ENCODE peak calls at places on chromosomes 4 and X, in five cellular contexts. One of them, this sample, is unnamed.

GRCh38 chrX:48752498-48752897 is 9.0 kb upstream of the GLOD5 start:
- DNase-seq in BE2C: no peak
- DNase-seq in chondrocyte: no peak
- DNase-seq in astrocyte of the cerebellum: no peak
- DNase-seq in GM12865: no peak
- DNase-seq in this sample: no peak

GRCh38 chr4:139229534-139230039 is 50.4 kb downstream of the MGARP start:
- DNase-seq in astrocyte of the cerebellum: peak
- DNase-seq in chondrocyte: no peak
- DNase-seq in GM12865: peak
- DNase-seq in BE2C: no peak
- DNase-seq in this sample: peak

GRCh38 chr4:107863416-107863815 is 38.7 kb downstream of the SGMS2 start:
- DNase-seq in astrocyte of the cerebellum: no peak
- DNase-seq in GM12865: no peak
- DNase-seq in BE2C: no peak
- DNase-seq in chondrocyte: no peak
- DNase-seq in this sample: no peak

GRCh38 chr4:75087865-75088264 is 154.9 kb downstream of the PARM1 start:
- DNase-seq in astrocyte of the cerebellum: no peak
- DNase-seq in GM12865: peak
- DNase-seq in BE2C: no peak
- DNase-seq in chondrocyte: no peak
- DNase-seq in this sample: no peak

GRCh38 chr4:111945014-111945413 is 200.2 kb upstream of the FAM241A start:
- DNase-seq in chondrocyte: no peak
- DNase-seq in GM12865: no peak
- DNase-seq in BE2C: no peak
- DNase-seq in astrocyte of the cerebellum: no peak
- DNase-seq in this sample: no peak

GRCh38 chr4:3820806-3821579 is 54.8 kb downstream of the ADRA2C start:
- DNase-seq in GM12865: no peak
- DNase-seq in chondrocyte: peak
- DNase-seq in BE2C: no peak
- DNase-seq in astrocyte of the cerebellum: no peak
- DNase-seq in this sample: no peak

GRCh38 chrX:112785323-112785722 is 55.3 kb downstream of the AMOT start:
- DNase-seq in astrocyte of the cerebellum: no peak
- DNase-seq in BE2C: no peak
- DNase-seq in GM12865: no peak
- DNase-seq in chondrocyte: no peak
- DNase-seq in this sample: no peak

GRCh38 chr4:77800077-77800476 is 19.1 kb downstream of the CNOT6L start:
- DNase-seq in GM12865: no peak
- DNase-seq in chondrocyte: no peak
- DNase-seq in BE2C: no peak
- DNase-seq in astrocyte of the cerebellum: no peak
- DNase-seq in this sample: no peak

GRCh38 chr4:76950846-76951321 is 1.3 kb downstream of the SEPTIN11 start:
- DNase-seq in chondrocyte: no peak
- DNase-seq in GM12865: peak
- DNase-seq in BE2C: peak
- DNase-seq in astrocyte of the cerebellum: no peak
- DNase-seq in this sample: no peak

GRCh38 chr4:183455431-183456145 is 11.2 kb downstream of the CDKN2AIP start:
- DNase-seq in GM12865: no peak
- DNase-seq in chondrocyte: no peak
- DNase-seq in BE2C: no peak
- DNase-seq in astrocyte of the cerebellum: no peak
- DNase-seq in this sample: no peak

GRCh38 chr4:41579043-41579442 is 41.1 kb downstream of the LIMCH1 start:
- DNase-seq in BE2C: no peak
- DNase-seq in chondrocyte: no peak
- DNase-seq in GM12865: no peak
- DNase-seq in astrocyte of the cerebellum: no peak
- DNase-seq in this sample: no peak

GRCh38 chrX:153669901-153670731 is 3.5 kb downstream of the PNCK start:
- DNase-seq in astrocyte of the cerebellum: no peak
- DNase-seq in BE2C: no peak
- DNase-seq in GM12865: no peak
- DNase-seq in chondrocyte: peak
- DNase-seq in this sample: no peak

DNA sequence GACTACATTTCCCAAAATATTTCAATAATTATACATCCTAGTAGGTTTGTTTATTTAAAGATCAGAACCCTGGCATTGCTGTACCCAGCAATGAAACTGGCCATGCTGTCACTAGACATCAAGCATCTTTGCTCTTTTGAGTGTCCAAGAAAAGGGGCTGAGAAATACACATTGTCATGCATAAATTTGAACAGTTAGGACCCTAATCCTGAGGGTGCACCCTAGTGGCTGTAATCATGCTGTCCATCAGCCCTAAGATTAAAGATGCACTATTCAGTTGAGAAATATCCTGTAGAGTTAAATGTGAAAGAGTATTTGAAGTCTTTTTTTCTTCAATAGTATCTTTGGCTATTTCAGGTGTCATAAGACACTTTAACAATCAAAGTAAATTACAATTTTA is 108.8 kb downstream of the NFKB1 start:
- DNase-seq in GM12865: peak
- DNase-seq in astrocyte of the cerebellum: no peak
- DNase-seq in chondrocyte: no peak
- DNase-seq in BE2C: no peak
- DNase-seq in this sample: no peak
- TF ChIP-seq CTCF in GM12865: peak
- TF ChIP-seq CTCF in astrocyte of the cerebellum: peak
- TF ChIP-seq CTCF in chondrocyte: peak
- TF ChIP-seq CTCF in BE2C: peak
- TF ChIP-seq CTCF in this sample: peak

DNA sequence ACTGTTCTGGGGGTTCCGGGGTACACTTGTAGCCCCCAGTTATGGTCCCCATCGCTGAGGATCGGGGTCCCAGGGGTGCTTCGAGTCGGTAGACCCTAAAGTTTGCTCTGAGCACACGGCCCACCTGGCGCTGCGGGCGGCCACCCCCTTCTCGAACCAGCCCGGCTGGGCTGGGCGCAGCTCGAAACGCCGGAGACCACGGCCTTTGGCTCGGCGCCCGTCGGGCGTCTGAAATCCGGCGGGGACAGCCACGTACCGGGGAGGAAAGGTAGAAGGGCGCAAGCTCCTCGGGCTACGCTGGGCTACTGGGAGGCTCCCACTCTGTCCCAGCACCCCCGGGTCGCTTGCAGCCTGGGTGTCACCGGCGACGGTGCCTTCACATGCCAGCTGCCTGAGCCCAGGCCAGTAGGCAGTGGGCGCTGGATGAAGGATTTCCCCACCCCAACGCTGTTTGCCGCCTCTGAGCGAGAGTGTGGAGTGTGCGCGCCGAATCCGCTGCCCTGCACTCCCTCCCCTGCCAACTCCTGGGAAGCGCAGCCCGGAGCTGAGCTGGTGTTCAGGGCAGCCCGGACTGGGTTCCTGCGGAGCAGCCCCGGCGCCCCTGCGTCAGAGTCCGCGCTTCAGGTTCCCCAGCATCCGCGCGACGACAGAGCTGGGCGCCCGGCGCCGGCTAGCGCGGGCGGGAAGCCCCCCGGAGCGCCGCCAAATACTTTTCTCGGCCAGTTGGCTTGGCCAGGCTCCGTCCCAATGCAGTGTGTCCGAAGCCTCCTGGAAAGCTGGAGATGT is 637 bp downstream of the MAMLD1 start:
- DNase-seq in GM12865: no peak
- DNase-seq in astrocyte of the cerebellum: no peak
- DNase-seq in chondrocyte: peak
- DNase-seq in BE2C: no peak
- DNase-seq in this sample: no peak
- TF ChIP-seq CTCF in GM12865: no peak
- TF ChIP-seq CTCF in astrocyte of the cerebellum: peak
- TF ChIP-seq CTCF in chondrocyte: peak
- TF ChIP-seq CTCF in BE2C: no peak
- TF ChIP-seq CTCF in this sample: no peak

DNA sequence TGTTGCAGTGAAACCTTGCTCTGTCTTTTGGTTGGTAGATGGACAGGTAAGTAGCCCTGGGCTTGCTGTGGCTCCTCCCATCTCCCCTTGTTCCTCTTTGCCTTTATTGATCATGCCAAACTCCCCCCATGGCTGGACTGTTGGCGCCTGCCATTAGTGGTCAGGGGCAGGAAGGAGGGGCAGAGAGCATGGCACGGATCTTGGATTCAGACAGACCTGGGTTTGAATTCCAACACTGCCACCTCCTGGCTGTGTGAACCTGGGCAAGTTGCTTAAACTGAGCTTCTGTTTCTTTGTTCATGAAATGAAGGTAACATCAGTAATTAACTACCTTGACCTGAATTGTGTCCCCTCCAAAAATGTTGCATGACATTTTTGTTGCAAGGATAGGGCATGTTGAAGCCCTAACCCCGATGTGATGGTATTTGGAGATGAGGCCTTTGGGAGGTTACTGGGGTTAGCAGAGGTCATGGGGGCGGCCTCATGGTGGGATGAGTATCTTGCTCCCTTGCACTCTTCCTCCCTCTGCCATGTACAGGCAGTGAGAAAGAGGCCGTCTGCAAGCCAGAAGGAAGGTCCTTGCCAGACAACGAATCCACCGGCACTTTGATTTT is 6.0 kb downstream of the SLC2A9 start:
- DNase-seq in GM12865: peak
- DNase-seq in chondrocyte: no peak
- DNase-seq in BE2C: peak
- DNase-seq in astrocyte of the cerebellum: no peak
- DNase-seq in this sample: no peak
- TF ChIP-seq CTCF in GM12865: peak
- TF ChIP-seq CTCF in chondrocyte: peak
- TF ChIP-seq CTCF in BE2C: peak
- TF ChIP-seq CTCF in astrocyte of the cerebellum: peak
- TF ChIP-seq CTCF in this sample: peak

GRCh38 chr4:1345905-1346780 is 865 bp upstream of the UVSSA start:
- DNase-seq in GM12865: peak
- DNase-seq in BE2C: peak
- DNase-seq in astrocyte of the cerebellum: no peak
- DNase-seq in chondrocyte: no peak
- DNase-seq in this sample: no peak
- TF ChIP-seq CTCF in GM12865: no peak
- TF ChIP-seq CTCF in BE2C: peak
- TF ChIP-seq CTCF in astrocyte of the cerebellum: no peak
- TF ChIP-seq CTCF in chondrocyte: peak
- TF ChIP-seq CTCF in this sample: peak

GRCh38 chr4:186726440-186727148 is 2.9 kb upstream of the FAT1 start:
- DNase-seq in chondrocyte: no peak
- DNase-seq in GM12865: no peak
- DNase-seq in astrocyte of the cerebellum: peak
- DNase-seq in BE2C: peak
- DNase-seq in this sample: no peak

GRCh38 chr4:186729856-186730255 is 6.2 kb upstream of the FAT1 start:
- DNase-seq in BE2C: no peak
- DNase-seq in chondrocyte: no peak
- DNase-seq in astrocyte of the cerebellum: no peak
- DNase-seq in GM12865: no peak
- DNase-seq in this sample: no peak

GRCh38 chr4:186727149-186727976 is 3.7 kb upstream of the FAT1 start:
- DNase-seq in BE2C: no peak
- DNase-seq in astrocyte of the cerebellum: peak
- DNase-seq in chondrocyte: no peak
- DNase-seq in GM12865: no peak
- DNase-seq in this sample: no peak

GRCh38 chr4:186728631-186729271 is 5.1 kb upstream of the FAT1 start:
- DNase-seq in astrocyte of the cerebellum: no peak
- DNase-seq in GM12865: no peak
- DNase-seq in BE2C: no peak
- DNase-seq in chondrocyte: no peak
- DNase-seq in this sample: no peak

DNA sequence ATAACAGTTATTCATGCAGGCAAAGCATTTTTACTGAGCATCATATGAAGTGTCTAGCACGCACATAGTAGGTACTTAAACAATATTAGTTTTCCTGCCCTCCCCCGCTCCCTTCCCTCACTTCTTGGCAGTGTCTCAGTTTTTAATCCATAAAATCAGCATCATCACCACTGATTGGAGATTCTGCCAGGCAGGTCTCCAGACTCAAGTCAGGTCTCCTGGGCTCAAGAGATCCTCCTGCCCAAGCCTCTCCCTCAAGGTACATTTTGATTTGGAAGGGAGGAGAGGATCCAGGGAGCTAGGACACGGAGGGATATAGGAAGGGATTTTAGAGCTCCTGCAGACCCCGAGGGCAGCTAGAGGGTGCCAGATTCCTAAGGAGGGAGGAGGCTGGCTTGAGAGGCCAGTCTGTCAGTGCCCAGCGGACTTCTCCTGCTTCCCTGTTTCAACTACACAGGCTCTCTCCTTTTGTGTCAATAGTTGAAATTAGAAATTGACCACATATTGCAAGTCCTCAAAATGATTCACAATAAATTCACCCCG is 4.4 kb upstream of the FAT1 start:
- DNase-seq in astrocyte of the cerebellum: no peak
- DNase-seq in BE2C: no peak
- DNase-seq in GM12865: no peak
- DNase-seq in chondrocyte: no peak
- DNase-seq in this sample: no peak
- TF ChIP-seq CTCF in astrocyte of the cerebellum: peak
- TF ChIP-seq CTCF in BE2C: no peak
- TF ChIP-seq CTCF in GM12865: no peak
- TF ChIP-seq CTCF in chondrocyte: peak
- TF ChIP-seq CTCF in this sample: peak

This sample was measured in D721Med.